ENCODE peak calls at places on chromosomes 4 and X, in five cellular contexts. One of them, this sample, is unnamed.
A peak's percentile ranks its signal among the peaks of the same experiment; 100 is the strongest.

GRCh38 chrX:23952984-23953907 is 45.4 kb downstream of the CXorf58 start:
- DNase-seq in posterior cingulate gyrus: no peak
- DNase-seq in EL: no peak
- DNase-seq in CD8-positive, alpha-beta memory T cell: peak; percentile 6
- DNase-seq in nephron progenitor cell: no peak
- DNase-seq in this sample: no peak

GRCh38 chr4:102819588-102820365 is 7.6 kb downstream of the UBE2D3 start:
- DNase-seq in EL: no peak
- DNase-seq in CD8-positive, alpha-beta memory T cell: no peak
- DNase-seq in posterior cingulate gyrus: no peak
- DNase-seq in nephron progenitor cell: no peak
- DNase-seq in this sample: no peak

GRCh38 chr4:151807220-151807619 is 46.4 kb upstream of the GATB start:
- DNase-seq in nephron progenitor cell: no peak
- DNase-seq in EL: peak; percentile 55
- DNase-seq in posterior cingulate gyrus: no peak
- DNase-seq in CD8-positive, alpha-beta memory T cell: no peak
- DNase-seq in this sample: no peak

GRCh38 chrX:109040057-109040456 is 303.7 kb upstream of the IRS4 start:
- DNase-seq in EL: no peak
- DNase-seq in CD8-positive, alpha-beta memory T cell: no peak
- DNase-seq in nephron progenitor cell: no peak
- DNase-seq in posterior cingulate gyrus: no peak
- DNase-seq in this sample: no peak

GRCh38 chr4:1400861-1401408 is 5.3 kb downstream of the NKX1-1 start:
- DNase-seq in CD8-positive, alpha-beta memory T cell: no peak
- DNase-seq in posterior cingulate gyrus: peak; percentile 37
- DNase-seq in EL: no peak
- DNase-seq in nephron progenitor cell: peak; percentile 0
- DNase-seq in this sample: no peak

GRCh38 chr4:121096629-121097028 is 24.3 kb upstream of the NDNF start:
- DNase-seq in CD8-positive, alpha-beta memory T cell: no peak
- DNase-seq in EL: peak; percentile 19
- DNase-seq in nephron progenitor cell: no peak
- DNase-seq in posterior cingulate gyrus: no peak
- DNase-seq in this sample: no peak

GRCh38 chrX:71634366-71634765 is 16.1 kb upstream of the CXCR3 start:
- DNase-seq in nephron progenitor cell: no peak
- DNase-seq in EL: no peak
- DNase-seq in CD8-positive, alpha-beta memory T cell: no peak
- DNase-seq in posterior cingulate gyrus: no peak
- DNase-seq in this sample: no peak

GRCh38 chrX:15939737-15940136 is 85.1 kb upstream of the AP1S2 start:
- DNase-seq in CD8-positive, alpha-beta memory T cell: no peak
- DNase-seq in EL: no peak
- DNase-seq in posterior cingulate gyrus: no peak
- DNase-seq in nephron progenitor cell: no peak
- DNase-seq in this sample: no peak

GRCh38 chr4:161555689-161556660 is 607.8 kb downstream of the FSTL5 start:
- DNase-seq in posterior cingulate gyrus: no peak
- DNase-seq in EL: no peak
- DNase-seq in CD8-positive, alpha-beta memory T cell: no peak
- DNase-seq in nephron progenitor cell: no peak
- DNase-seq in this sample: no peak

GRCh38 chr4:174437324-174437723 is 85.0 kb downstream of the HPGD start:
- DNase-seq in CD8-positive, alpha-beta memory T cell: no peak
- DNase-seq in posterior cingulate gyrus: no peak
- DNase-seq in nephron progenitor cell: no peak
- DNase-seq in EL: peak; percentile 38
- DNase-seq in this sample: no peak

GRCh38 chrX:136822337-136823095 is 41.8 kb upstream of the ARHGEF6 start:
- DNase-seq in nephron progenitor cell: no peak
- DNase-seq in posterior cingulate gyrus: no peak
- DNase-seq in EL: peak; percentile 30
- DNase-seq in CD8-positive, alpha-beta memory T cell: no peak
- DNase-seq in this sample: no peak

This sample was measured in amygdala.